ENCODE peak calls at places on chromosomes 5 and 9, in six cellular contexts. One of them, this sample, is unnamed.

GRCh38 chr5:116666901-116667300 is 92.3 kb upstream of the SEMA6A start:
- DNase-seq in DMS 273 treated with DMSO at 0.1 percent for 48 hours: no peak
- DNase-seq in activated T-cell treated with anti-CD3 and anti-CD28 coated beads, Interleukin-2, amount 50 U/mL, for 1 hour: no peak
- DNase-seq in putamen: no peak
- DNase-seq in A549: no peak
- DNase-seq in pancreas: no peak
- DNase-seq in this sample: no peak

GRCh38 chr5:58335518-58335917 is 124.4 kb downstream of the PLK2 start:
- DNase-seq in DMS 273 treated with DMSO at 0.1 percent for 48 hours: no peak
- DNase-seq in activated T-cell treated with anti-CD3 and anti-CD28 coated beads, Interleukin-2, amount 50 U/mL, for 1 hour: no peak
- DNase-seq in putamen: no peak
- DNase-seq in A549: no peak
- DNase-seq in pancreas: no peak
- DNase-seq in this sample: no peak

GRCh38 chr9:103407260-103407659 is 412.1 kb downstream of the CYLC2 start:
- DNase-seq in DMS 273 treated with DMSO at 0.1 percent for 48 hours: no peak
- DNase-seq in activated T-cell treated with anti-CD3 and anti-CD28 coated beads, Interleukin-2, amount 50 U/mL, for 1 hour: no peak
- DNase-seq in putamen: no peak
- DNase-seq in A549: no peak
- DNase-seq in pancreas: no peak
- DNase-seq in this sample: no peak

GRCh38 chr5:94613583-94613982 is 4.8 kb downstream of the KIAA0825 start:
- DNase-seq in DMS 273 treated with DMSO at 0.1 percent for 48 hours: no peak
- DNase-seq in activated T-cell treated with anti-CD3 and anti-CD28 coated beads, Interleukin-2, amount 50 U/mL, for 1 hour: no peak
- DNase-seq in putamen: no peak
- DNase-seq in A549: peak; percentile 6
- DNase-seq in pancreas: no peak
- DNase-seq in this sample: peak; percentile 64

GRCh38 chr5:126633552-126633951 is 32.8 kb downstream of the PHAX start:
- DNase-seq in DMS 273 treated with DMSO at 0.1 percent for 48 hours: no peak
- DNase-seq in activated T-cell treated with anti-CD3 and anti-CD28 coated beads, Interleukin-2, amount 50 U/mL, for 1 hour: no peak
- DNase-seq in putamen: no peak
- DNase-seq in A549: no peak
- DNase-seq in pancreas: no peak
- DNase-seq in this sample: no peak

GRCh38 chr5:30113542-30113941 is 1079.9 kb upstream of the CDH6 start:
- DNase-seq in DMS 273 treated with DMSO at 0.1 percent for 48 hours: no peak
- DNase-seq in activated T-cell treated with anti-CD3 and anti-CD28 coated beads, Interleukin-2, amount 50 U/mL, for 1 hour: no peak
- DNase-seq in putamen: no peak
- DNase-seq in A549: no peak
- DNase-seq in pancreas: no peak
- DNase-seq in this sample: no peak

GRCh38 chr5:3542158-3542557 is 53.5 kb upstream of the IRX1 start:
- DNase-seq in DMS 273 treated with DMSO at 0.1 percent for 48 hours: no peak
- DNase-seq in activated T-cell treated with anti-CD3 and anti-CD28 coated beads, Interleukin-2, amount 50 U/mL, for 1 hour: no peak
- DNase-seq in putamen: no peak
- DNase-seq in A549: no peak
- DNase-seq in pancreas: no peak
- DNase-seq in this sample: no peak

GRCh38 chr5:16411741-16412455 is 53.7 kb downstream of the ZNF622 start:
- DNase-seq in DMS 273 treated with DMSO at 0.1 percent for 48 hours: no peak
- DNase-seq in activated T-cell treated with anti-CD3 and anti-CD28 coated beads, Interleukin-2, amount 50 U/mL, for 1 hour: no peak
- DNase-seq in putamen: no peak
- DNase-seq in A549: no peak
- DNase-seq in pancreas: no peak
- DNase-seq in this sample: no peak

This sample was measured in NAMALWA.